ENCODE peak calls at places on chromosome 20, in four cellular contexts. F is GM06990, N is gastrocnemius medialis, P is foreskin fibroblast. E is an unnamed sample.

GRCh38 chr20:38165966-38166706 is 1.1 kb upstream of the TGM2 start:
- DNase-seq in F (no peak), N (no peak), P (no peak), E (no peak)

GRCh38 chr20:16615199-16615598 is 42.0 kb upstream of the KIF16B start:
- DNase-seq in F (no peak), N (no peak), P (peak; percentile 40), E (no peak)

GRCh38 chr20:43666376-43667328 is at the start of gene MYBL2:
- DNase-seq in F (peak; percentile 83), N (no peak), P (peak; percentile 39), E (peak; percentile 90)

GRCh38 chr20:31551581-31552081 is 37.4 kb downstream of the HM13 start:
- DNase-seq in F (no peak), N (no peak), P (no peak), E (no peak)

GRCh38 chr20:14902432-14903089 is 565.1 kb upstream of the FLRT3 start:
- DNase-seq in F (peak; percentile 48), N (no peak), P (no peak), E (peak; percentile 86)

GRCh38 chr20:22729180-22729579 is 144.8 kb upstream of the FOXA2 start:
- DNase-seq in F (no peak), N (no peak), P (peak; percentile 11), E (peak; percentile 9)

GRCh38 chr20:49775229-49775693 is 37.4 kb upstream of the SLC9A8 start:
- DNase-seq in F (no peak), N (peak; percentile 95), P (peak; percentile 77), E (no peak)

GRCh38 chr20:31497838-31498540 is 16.3 kb upstream of the HM13 start:
- DNase-seq in F (no peak), N (no peak), P (no peak), E (peak; percentile 20)

GRCh38 chr20:50980851-50981713 is 22.5 kb downstream of the MOCS3 start:
- DNase-seq in F (no peak), N (peak; percentile 23), P (peak; percentile 39), E (peak; percentile 72)

GRCh38 chr20:44724423-44725091 is 9.4 kb downstream of the CCN5 start:
- DNase-seq in F (no peak), N (no peak), P (no peak), E (no peak)

GRCh38 chr20:45892049-45892816 is 1.1 kb downstream of the CTSA start:
- DNase-seq in F (no peak), N (no peak), P (no peak), E (no peak)

GRCh38 chr20:38630727-38631126 is 29.1 kb downstream of the ARHGAP40 start:
- DNase-seq in F (no peak), N (no peak), P (no peak), E (no peak)

GRCh38 chr20:43940518-43941225 is 26.0 kb downstream of the TOX2 start:
- DNase-seq in F (no peak), N (no peak), P (no peak), E (no peak)

GRCh38 chr20:8145246-8145639 is 13.2 kb downstream of the PLCB1 start:
- DNase-seq in F (no peak), N (no peak), P (no peak), E (no peak)

GRCh38 chr20:52104546-52105044 is 87.0 kb downstream of the ZFP64 start:
- DNase-seq in F (no peak), N (no peak), P (peak; percentile 12), E (no peak)

GRCh38 chr20:2780948-2781347 is 19.5 kb downstream of the CPXM1 start:
- DNase-seq in F (no peak), N (no peak), P (no peak), E (no peak)

GRCh38 chr20:2800590-2801458 is at the start of gene CPXM1:
- DNase-seq in F (peak; percentile 54), N (no peak), P (no peak), E (peak; percentile 28)

GRCh38 chr20:37315293-37316110 is 26.0 kb downstream of the MANBAL start:
- DNase-seq in F (peak; percentile 72), N (peak; percentile 58), P (peak; percentile 58), E (peak; percentile 77)

GRCh38 chr20:5190444-5190843 is 63.6 kb downstream of the CDS2 start:
- DNase-seq in F (no peak), N (no peak), P (no peak), E (peak; percentile 27)

GRCh38 chr20:48298851-48299484 is 513.7 kb upstream of the SULF2 start:
- DNase-seq in F (no peak), N (no peak), P (peak; percentile 79), E (no peak)

GRCh38 chr20:62317167-62317655 is 14.4 kb downstream of the ADRM1 start:
- DNase-seq in F (no peak), N (no peak), P (no peak), E (no peak)

GRCh38 chr20:59783020-59784010 is 150.1 kb downstream of the SYCP2 start:
- DNase-seq in F (peak; percentile 21), N (no peak), P (peak; percentile 10), E (peak; percentile 75)

GRCh38 chr20:50916257-50916656 is 15.0 kb downstream of the ADNP start:
- DNase-seq in F (no peak), N (no peak), P (peak; percentile 64), E (no peak)

GRCh38 chr20:9928281-9928737 is 89.4 kb upstream of the PAK5 start:
- DNase-seq in F (peak; percentile 33), N (no peak), P (no peak), E (peak; percentile 70)

GRCh38 chr20:47502271-47502730 is 614 bp downstream of the NCOA3 start:
- DNase-seq in F (no peak), N (no peak), P (no peak), E (peak; percentile 27)

GRCh38 chr20:539848-540247 is 3.7 kb downstream of the CSNK2A1 start:
- DNase-seq in F (no peak), N (no peak), P (peak; percentile 21), E (no peak)

GRCh38 chr20:41245086-41245707 is 72.3 kb downstream of the ZHX3 start:
- DNase-seq in F (peak; percentile 4), N (no peak), P (no peak), E (peak; percentile 4)
- TF ChIP-seq CTCF in F (no peak), N (no peak), P (no peak), E (no peak)

DNA sequence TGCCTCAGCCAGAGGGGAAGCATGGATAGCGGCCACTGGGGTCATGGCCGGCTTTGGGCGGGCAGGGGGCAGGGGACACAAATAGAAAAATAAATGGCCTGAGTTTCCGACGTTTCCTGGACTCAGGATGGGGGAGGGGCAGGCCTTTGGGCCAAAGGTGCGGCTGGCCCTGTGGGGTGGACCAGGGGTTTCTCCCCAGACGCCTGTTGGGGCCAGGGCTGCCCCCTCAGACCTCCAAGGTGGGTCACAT is 6.4 kb upstream of the TCEA2 start:
- DNase-seq in F (no peak), N (no peak), P (no peak), E (no peak)
- H3K4me3 ChIP-seq in F (no peak overlapping the region), N (no peak overlapping the region), P (no peak overlapping the region), E (no peak overlapping the region)

GRCh38 chr20:57388953-57389694 is 2.1 kb upstream of the RBM38 start:
- DNase-seq in F (peak; percentile 86), N (peak; percentile 75), P (peak; percentile 57), E (peak; percentile 86)
- TF ChIP-seq CTCF in F (peak; percentile 62), N (peak; percentile 41), P (peak; percentile 13), E (peak; percentile 47)

GRCh38 chr20:19975901-19976300 is 41.3 kb upstream of the NAA20 start:
- DNase-seq in F (no peak), N (peak; percentile 43), P (no peak), E (no peak)

GRCh38 chr20:19976595-19977372 is 40.4 kb upstream of the NAA20 start:
- DNase-seq in F (no peak), N (peak; percentile 49), P (peak; percentile 77), E (no peak)

GRCh38 chr20:19975436-19975799 is 41.7 kb upstream of the NAA20 start:
- DNase-seq in F (no peak), N (peak; percentile 60), P (peak; percentile 26), E (no peak)

GRCh38 chr20:19973920-19974620 is 43.1 kb upstream of the NAA20 start:
- DNase-seq in F (no peak), N (peak; percentile 90), P (peak; percentile 81), E (no peak)

GRCh38 chr20:19974621-19975435 is 42.3 kb upstream of the NAA20 start:
- DNase-seq in F (no peak), N (peak; percentile 90), P (peak; percentile 95), E (no peak)
- H3K4me3 ChIP-seq in F (no peak overlapping the region), N (peak overlapping the region; percentile 65), P (peak overlapping the region; percentile 75), E (no peak overlapping the region)

DNA sequence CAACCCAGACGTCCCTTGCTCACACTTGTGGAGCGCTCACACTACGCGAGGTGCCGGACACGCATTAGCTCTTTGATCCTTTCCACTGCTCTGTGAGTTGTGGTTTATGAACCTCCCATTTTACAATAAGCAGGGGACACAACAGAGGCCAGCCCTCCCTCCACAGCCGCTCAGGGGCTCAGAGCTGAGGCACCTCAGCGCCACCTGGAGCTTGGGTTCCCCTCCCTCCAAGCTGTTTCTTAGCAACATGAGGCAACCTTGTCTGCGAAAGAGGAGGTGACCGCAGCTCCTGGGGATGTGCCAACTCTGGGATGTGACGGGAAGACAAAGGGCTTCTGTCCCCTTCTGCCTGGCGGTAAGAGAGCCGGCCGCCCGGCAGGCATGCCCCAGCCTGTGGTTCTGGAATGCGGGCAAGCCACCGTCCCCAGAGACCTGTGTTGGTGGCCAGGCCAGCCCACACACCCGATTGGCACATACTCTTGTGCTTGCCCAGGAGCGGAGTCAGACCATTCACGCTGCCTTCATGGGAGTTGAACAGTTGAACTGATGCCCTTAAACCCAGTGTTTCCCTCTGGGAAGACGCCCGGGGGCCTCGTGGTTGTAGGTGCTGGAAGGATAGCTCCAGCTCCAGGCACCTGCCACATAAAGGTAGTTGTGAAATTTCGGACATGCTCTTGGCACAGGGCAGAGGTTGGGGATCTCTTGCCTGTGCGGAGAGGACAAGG is 44.5 kb downstream of the RBM38 start:
- DNase-seq in F (no peak), N (peak; percentile 94), P (no peak), E (peak; percentile 42)
- TF ChIP-seq CTCF in F (peak; percentile 25), N (peak; percentile 20), P (no peak), E (no peak)